ENCODE peak calls at places on chromosomes 2 and 18, in five cellular contexts. E, B, X, D and Z are unnamed samples.

GRCh38 chr2:239546541-239546940 is 145.7 kb upstream of the HDAC4 start:
- DNase-seq in E (no peak), B (no peak), X (peak; percentile 31), D (no peak), Z (no peak)

GRCh38 chr2:98485453-98485755 is 40.7 kb downstream of the INPP4A start:
- DNase-seq in D (no peak), X (peak; percentile 27), E (no peak), B (no peak), Z (no peak)

GRCh38 chr2:235936493-235936892 is 231.7 kb downstream of the GBX2 start:
- DNase-seq in D (no peak), B (peak; percentile 2), X (no peak), E (no peak), Z (no peak)

GRCh38 chr2:48854681-48855080 is 99.2 kb upstream of the LHCGR start:
- DNase-seq in D (no peak), E (no peak), B (no peak), X (no peak), Z (no peak)

GRCh38 chr18:12377556-12378553 is 828 bp upstream of the AFG3L2 start:
- DNase-seq in E (no peak), D (no peak), X (no peak), B (no peak), Z (no peak)

GRCh38 chr2:205386109-205386508 is 296.2 kb upstream of the NRP2 start:
- DNase-seq in D (no peak), E (no peak), X (no peak), B (no peak), Z (no peak)

GRCh38 chr2:83186050-83186790 is 1272.9 kb downstream of the SUCLG1 start:
- DNase-seq in B (no peak), X (no peak), D (no peak), E (no peak), Z (no peak)

GRCh38 chr2:237860273-237860935 is 981 bp downstream of the RAMP1 start:
- DNase-seq in B (no peak), E (no peak), D (no peak), X (peak; percentile 65), Z (no peak)

GRCh38 chr2:44769349-44770005 is 172.0 kb upstream of the SIX3 start:
- DNase-seq in D (no peak), X (no peak), E (no peak), B (no peak), Z (no peak)

GRCh38 chr2:75710220-75710576 is 517 bp downstream of the GCFC2 start:
- DNase-seq in X (no peak), D (no peak), E (no peak), B (no peak), Z (peak; percentile 8)

GRCh38 chr2:42933824-42934254 is 141.5 kb upstream of the HAAO start:
- DNase-seq in D (no peak), B (peak; percentile 61), X (no peak), E (no peak), Z (no peak)

GRCh38 chr18:78898066-78898465 is 81.6 kb upstream of the SALL3 start:
- DNase-seq in B (no peak), D (no peak), E (no peak), X (no peak), Z (no peak)

GRCh38 chr2:48219555-48220436 is 310.2 kb upstream of the STON1 start:
- DNase-seq in B (no peak), X (no peak), D (no peak), E (no peak), Z (no peak)

GRCh38 chr2:8682719-8683667 is 1.1 kb downstream of the ID2 start:
- DNase-seq in E (peak; percentile 27), B (peak; percentile 45), D (peak; percentile 28), X (peak; percentile 88), Z (peak; percentile 43)

GRCh38 chr18:21052385-21052784 is 59.2 kb downstream of the ROCK1 start:
- DNase-seq in D (no peak), X (no peak), E (no peak), B (no peak), Z (no peak)

GRCh38 chr18:21053127-21053526 is 58.5 kb downstream of the ROCK1 start:
- DNase-seq in E (no peak), D (no peak), B (no peak), X (no peak), Z (no peak)

GRCh38 chr18:21054252-21054821 is 57.3 kb downstream of the ROCK1 start:
- DNase-seq in X (no peak), D (no peak), E (no peak), B (no peak), Z (no peak)

GRCh38 chr18:21049306-21049705 is 62.3 kb downstream of the ROCK1 start:
- DNase-seq in D (no peak), X (no peak), E (no peak), B (no peak), Z (no peak)

GRCh38 chr18:21051615-21052014 is 60.0 kb downstream of the ROCK1 start:
- DNase-seq in B (no peak), D (no peak), X (no peak), E (no peak), Z (no peak)
- H3K27ac ChIP-seq in B (no peak overlapping the region), D (peak overlapping the region; percentile 16), X (no peak overlapping the region), E (no peak overlapping the region), Z (no peak overlapping the region)

GRCh38 chr2:112483047-112483473 is 1.1 kb downstream of the TTL start:
- DNase-seq in B (no peak), X (no peak), E (no peak), D (no peak), Z (no peak)

GRCh38 chr2:112481050-112481527 is 867 bp upstream of the TTL start:
- DNase-seq in E (peak; percentile 83), D (peak; percentile 68), B (peak; percentile 84), X (peak; percentile 96), Z (peak; percentile 82)

GRCh38 chr2:112481528-112482228 is at the start of gene TTL:
- DNase-seq in B (peak; percentile 78), D (peak; percentile 59), E (peak; percentile 86), X (peak; percentile 96), Z (peak; percentile 60)

GRCh38 chr2:112483821-112484220 is 1.9 kb downstream of the TTL start:
- DNase-seq in E (no peak), B (no peak), D (no peak), X (no peak), Z (no peak)

GRCh38 chr2:112482309-112483046 is 522 bp downstream of the TTL start:
- DNase-seq in B (no peak), E (peak; percentile 13), X (peak; percentile 87), D (peak; percentile 15), Z (no peak)
- TF ChIP-seq POLR2A in B (no peak), E (no peak), X (no peak), D (no peak), Z (no peak)

GRCh38 chr2:190876641-190877040 is 4.0 kb upstream of the GLS start:
- DNase-seq in D (no peak), B (no peak), X (no peak), E (no peak), Z (no peak)
- H3K27ac ChIP-seq in D (no peak overlapping the region), B (no peak overlapping the region), X (no peak overlapping the region), E (no peak overlapping the region), Z (no peak overlapping the region)

GRCh38 chr2:233854241-233854981 is at the start of gene HJURP:
- DNase-seq in D (peak; percentile 84), X (peak; percentile 95), E (peak; percentile 92), B (peak; percentile 93), Z (peak; percentile 83)
- TF ChIP-seq POLR2A in D (no peak), X (no peak), E (no peak), B (no peak), Z (no peak)

DNA sequence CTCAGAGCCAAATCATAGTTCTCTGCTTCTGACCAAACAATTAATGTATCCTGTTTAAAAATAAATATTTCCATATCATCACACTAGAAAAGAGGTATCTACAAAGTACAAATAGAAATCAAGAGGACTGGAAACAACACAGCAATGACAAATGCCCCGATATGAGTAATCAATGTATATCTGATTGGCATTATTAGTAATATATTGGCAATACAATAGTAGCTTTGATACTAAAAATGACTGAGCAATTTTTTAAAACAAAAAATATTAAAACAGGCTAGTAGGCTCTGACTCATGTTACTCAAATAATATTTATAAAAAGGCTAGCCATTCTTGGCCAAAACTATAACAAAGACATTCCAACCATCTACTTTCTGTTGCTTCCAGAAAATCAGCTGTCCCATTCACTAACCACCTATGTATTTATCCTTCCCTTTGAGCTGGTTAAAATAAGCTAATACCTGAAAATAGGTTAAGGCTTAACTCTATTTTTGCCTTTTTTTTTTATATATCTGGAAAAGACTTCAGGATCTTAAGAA is 13.3 kb downstream of the PPP4R3B start:
- DNase-seq in D (no peak), X (no peak), E (no peak), B (no peak), Z (no peak)
- H3K27ac ChIP-seq in D (no peak overlapping the region), X (no peak overlapping the region), E (no peak overlapping the region), B (no peak overlapping the region), Z (no peak overlapping the region)

GRCh38 chr2:105517814-105518705 is 119.2 kb upstream of the FHL2 start:
- DNase-seq in B (peak; percentile 96), E (peak; percentile 84), X (no peak), D (no peak), Z (no peak)
- TF ChIP-seq POLR2A in B (no peak), E (no peak), X (no peak), D (no peak), Z (no peak)

GRCh38 chr2:99659874-99660273 is 170.1 kb upstream of the REV1 start:
- DNase-seq in X (no peak), E (no peak), D (peak; percentile 17), B (no peak), Z (no peak)

GRCh38 chr2:99662761-99663341 is 173.0 kb upstream of the REV1 start:
- DNase-seq in X (no peak), E (peak; percentile 45), D (no peak), B (no peak), Z (peak; percentile 45)

GRCh38 chr2:99663641-99664040 is 173.8 kb upstream of the REV1 start:
- DNase-seq in B (no peak), D (no peak), E (no peak), X (no peak), Z (no peak)

GRCh38 chr2:99657691-99658258 is 168.0 kb upstream of the REV1 start:
- DNase-seq in E (no peak), B (no peak), D (no peak), X (no peak), Z (no peak)

GRCh38 chr2:99660616-99661416 is 171.0 kb upstream of the REV1 start:
- DNase-seq in X (no peak), B (no peak), E (no peak), D (no peak), Z (no peak)
- H3K27ac ChIP-seq in X (no peak overlapping the region), B (no peak overlapping the region), E (peak overlapping the region; percentile 42), D (no peak overlapping the region), Z (peak overlapping the region; percentile 65)

GRCh38 chr2:88859461-88859860 is 168.0 kb downstream of the RPIA start:
- DNase-seq in B (no peak), D (no peak), X (no peak), E (no peak), Z (no peak)
- TF ChIP-seq POLR2A in B (no peak), D (no peak), X (no peak), E (no peak), Z (no peak)